ENCODE peak calls at places on chromosomes 1 and 21, in eight cellular contexts. Y is psoas muscle; K is HCEC 1CT; L is AG09319; O is EH; S is GM03348; D is stimulated activated CD4-positive, alpha-beta T cell treated with anti-CD3 and anti-CD28 coated beads, Interleukin-2, amount 100 ng/mL, for 48 hours; N is substantia nigra. V is an unnamed sample.

GRCh38 chr1:224780736-224781135 is 148.7 kb upstream of the DNAH14 start:
- DNase-seq in N (no peak), K (no peak), O (no peak), Y (no peak), S (no peak), D (no peak), L (no peak), V (no peak)

GRCh38 chr1:55593299-55593698 is 378.1 kb upstream of the USP24 start:
- DNase-seq in N (no peak), L (no peak), K (no peak), S (no peak), O (no peak), D (no peak), Y (no peak), V (no peak)

GRCh38 chr1:84143796-84144565 is at the start of gene PRKACB:
- DNase-seq in K (peak; percentile 64), S (peak; percentile 14), O (peak; percentile 59), L (no peak), N (no peak), Y (no peak), D (no peak), V (no peak)

GRCh38 chr1:60872690-60873089 is 209.7 kb upstream of the NFIA start:
- DNase-seq in S (no peak), Y (no peak), N (no peak), O (no peak), K (no peak), D (no peak), L (no peak), V (no peak)

GRCh38 chr1:180301135-180301737 is 71.2 kb downstream of the LHX4 start:
- DNase-seq in N (no peak), S (no peak), K (peak; percentile 31), O (peak; percentile 50), D (no peak), Y (no peak), L (no peak), V (no peak)

GRCh38 chr21:28601708-28602107 is 391.0 kb downstream of the LTN1 start:
- DNase-seq in L (no peak), Y (no peak), D (no peak), N (no peak), O (peak; percentile 31), K (no peak), S (peak; percentile 31), V (no peak)

GRCh38 chr1:197909346-197909745 is 6.9 kb downstream of the C1orf53 start:
- DNase-seq in N (no peak), D (no peak), Y (no peak), S (no peak), O (no peak), K (no peak), L (no peak), V (no peak)

GRCh38 chr1:225754940-225755635 is 22.5 kb upstream of the SRP9 start:
- DNase-seq in O (peak; percentile 90), Y (no peak), L (peak; percentile 77), S (peak; percentile 87), D (no peak), N (no peak), K (peak; percentile 95), V (peak; percentile 68)

V was measured in hepatocyte.